ENCODE peak calls at places on chromosome 18, in seven cellular contexts. One of them, this sample, is unnamed.

GRCh38 chr18:47775961-47776360 is 154.5 kb downstream of the SMAD2 start:
- DNase-seq in EL: peak; percentile 38
- DNase-seq in stimulated activated CD8-positive, alpha-beta memory T cell treated with anti-CD3 and anti-CD28 coated beads, Interleukin-12 subunit alpha, Interleukin-12 subunit beta, amount 100 ng/mL, for 4 hours: no peak
- DNase-seq in kidney tubule cell: no peak
- DNase-seq in naive thymus-derived CD4-positive, alpha-beta T cell: no peak
- DNase-seq in HEK293T: no peak
- DNase-seq in adrenal gland: no peak
- DNase-seq in this sample: no peak

GRCh38 chr18:59874166-59874565 is 25.6 kb upstream of the PMAIP1 start:
- DNase-seq in naive thymus-derived CD4-positive, alpha-beta T cell: no peak
- DNase-seq in EL: peak; percentile 93
- DNase-seq in HEK293T: no peak
- DNase-seq in stimulated activated CD8-positive, alpha-beta memory T cell treated with anti-CD3 and anti-CD28 coated beads, Interleukin-12 subunit alpha, Interleukin-12 subunit beta, amount 100 ng/mL, for 4 hours: no peak
- DNase-seq in adrenal gland: no peak
- DNase-seq in kidney tubule cell: peak; percentile 87
- DNase-seq in this sample: no peak

GRCh38 chr18:49031511-49032188 is 80.9 kb upstream of the SMAD7 start:
- DNase-seq in kidney tubule cell: no peak
- DNase-seq in adrenal gland: no peak
- DNase-seq in stimulated activated CD8-positive, alpha-beta memory T cell treated with anti-CD3 and anti-CD28 coated beads, Interleukin-12 subunit alpha, Interleukin-12 subunit beta, amount 100 ng/mL, for 4 hours: peak; percentile 15
- DNase-seq in EL: no peak
- DNase-seq in naive thymus-derived CD4-positive, alpha-beta T cell: peak; percentile 43
- DNase-seq in HEK293T: no peak
- DNase-seq in this sample: no peak

GRCh38 chr18:5424903-5425302 is 118.9 kb downstream of the EPB41L3 start:
- DNase-seq in HEK293T: peak; percentile 8
- DNase-seq in EL: no peak
- DNase-seq in stimulated activated CD8-positive, alpha-beta memory T cell treated with anti-CD3 and anti-CD28 coated beads, Interleukin-12 subunit alpha, Interleukin-12 subunit beta, amount 100 ng/mL, for 4 hours: no peak
- DNase-seq in kidney tubule cell: peak; percentile 47
- DNase-seq in naive thymus-derived CD4-positive, alpha-beta T cell: peak; percentile 38
- DNase-seq in adrenal gland: no peak
- DNase-seq in this sample: no peak

GRCh38 chr18:47260138-47260923 is 8.9 kb upstream of the SKOR2 start:
- DNase-seq in naive thymus-derived CD4-positive, alpha-beta T cell: no peak
- DNase-seq in adrenal gland: peak; percentile 57
- DNase-seq in EL: peak; percentile 26
- DNase-seq in kidney tubule cell: peak; percentile 62
- DNase-seq in HEK293T: peak; percentile 60
- DNase-seq in stimulated activated CD8-positive, alpha-beta memory T cell treated with anti-CD3 and anti-CD28 coated beads, Interleukin-12 subunit alpha, Interleukin-12 subunit beta, amount 100 ng/mL, for 4 hours: no peak
- DNase-seq in this sample: peak; percentile 78

GRCh38 chr18:13725566-13726227 is 661 bp downstream of the FAM210A start:
- DNase-seq in stimulated activated CD8-positive, alpha-beta memory T cell treated with anti-CD3 and anti-CD28 coated beads, Interleukin-12 subunit alpha, Interleukin-12 subunit beta, amount 100 ng/mL, for 4 hours: no peak
- DNase-seq in kidney tubule cell: peak; percentile 17
- DNase-seq in EL: no peak
- DNase-seq in adrenal gland: no peak
- DNase-seq in HEK293T: no peak
- DNase-seq in naive thymus-derived CD4-positive, alpha-beta T cell: peak; percentile 5
- DNase-seq in this sample: no peak

GRCh38 chr18:44526705-44527415 is 153.8 kb upstream of the SETBP1 start:
- DNase-seq in adrenal gland: no peak
- DNase-seq in kidney tubule cell: no peak
- DNase-seq in naive thymus-derived CD4-positive, alpha-beta T cell: no peak
- DNase-seq in EL: no peak
- DNase-seq in HEK293T: no peak
- DNase-seq in stimulated activated CD8-positive, alpha-beta memory T cell treated with anti-CD3 and anti-CD28 coated beads, Interleukin-12 subunit alpha, Interleukin-12 subunit beta, amount 100 ng/mL, for 4 hours: no peak
- DNase-seq in this sample: no peak

GRCh38 chr18:62625019-62625418 is 90.3 kb upstream of the PHLPP1 start:
- DNase-seq in HEK293T: no peak
- DNase-seq in stimulated activated CD8-positive, alpha-beta memory T cell treated with anti-CD3 and anti-CD28 coated beads, Interleukin-12 subunit alpha, Interleukin-12 subunit beta, amount 100 ng/mL, for 4 hours: no peak
- DNase-seq in naive thymus-derived CD4-positive, alpha-beta T cell: no peak
- DNase-seq in adrenal gland: no peak
- DNase-seq in EL: no peak
- DNase-seq in kidney tubule cell: no peak
- DNase-seq in this sample: no peak

GRCh38 chr18:66222174-66222573 is 381.7 kb downstream of the CDH19 start:
- DNase-seq in HEK293T: no peak
- DNase-seq in kidney tubule cell: no peak
- DNase-seq in naive thymus-derived CD4-positive, alpha-beta T cell: no peak
- DNase-seq in stimulated activated CD8-positive, alpha-beta memory T cell treated with anti-CD3 and anti-CD28 coated beads, Interleukin-12 subunit alpha, Interleukin-12 subunit beta, amount 100 ng/mL, for 4 hours: no peak
- DNase-seq in EL: no peak
- DNase-seq in adrenal gland: no peak
- DNase-seq in this sample: no peak

GRCh38 chr18:53909668-53910067 is 314.8 kb downstream of the MBD2 start:
- DNase-seq in stimulated activated CD8-positive, alpha-beta memory T cell treated with anti-CD3 and anti-CD28 coated beads, Interleukin-12 subunit alpha, Interleukin-12 subunit beta, amount 100 ng/mL, for 4 hours: no peak
- DNase-seq in adrenal gland: peak; percentile 8
- DNase-seq in naive thymus-derived CD4-positive, alpha-beta T cell: no peak
- DNase-seq in HEK293T: peak; percentile 18
- DNase-seq in EL: peak; percentile 9
- DNase-seq in kidney tubule cell: peak; percentile 19
- DNase-seq in this sample: no peak

GRCh38 chr18:46424898-46425297 is 232.1 kb downstream of the LOXHD1 start:
- DNase-seq in stimulated activated CD8-positive, alpha-beta memory T cell treated with anti-CD3 and anti-CD28 coated beads, Interleukin-12 subunit alpha, Interleukin-12 subunit beta, amount 100 ng/mL, for 4 hours: no peak
- DNase-seq in naive thymus-derived CD4-positive, alpha-beta T cell: no peak
- DNase-seq in adrenal gland: no peak
- DNase-seq in HEK293T: no peak
- DNase-seq in EL: no peak
- DNase-seq in kidney tubule cell: peak; percentile 6
- DNase-seq in this sample: no peak

GRCh38 chr18:10032331-10032979 is 118.6 kb downstream of the VAPA start:
- DNase-seq in kidney tubule cell: no peak
- DNase-seq in stimulated activated CD8-positive, alpha-beta memory T cell treated with anti-CD3 and anti-CD28 coated beads, Interleukin-12 subunit alpha, Interleukin-12 subunit beta, amount 100 ng/mL, for 4 hours: peak; percentile 28
- DNase-seq in naive thymus-derived CD4-positive, alpha-beta T cell: no peak
- DNase-seq in EL: no peak
- DNase-seq in HEK293T: no peak
- DNase-seq in adrenal gland: peak; percentile 32
- DNase-seq in this sample: no peak

GRCh38 chr18:55018602-55019001 is 59.3 kb upstream of the CCDC68 start:
- DNase-seq in stimulated activated CD8-positive, alpha-beta memory T cell treated with anti-CD3 and anti-CD28 coated beads, Interleukin-12 subunit alpha, Interleukin-12 subunit beta, amount 100 ng/mL, for 4 hours: no peak
- DNase-seq in HEK293T: no peak
- DNase-seq in adrenal gland: no peak
- DNase-seq in kidney tubule cell: peak; percentile 74
- DNase-seq in naive thymus-derived CD4-positive, alpha-beta T cell: no peak
- DNase-seq in EL: peak; percentile 86
- DNase-seq in this sample: no peak

GRCh38 chr18:34003687-34004086 is 221.0 kb downstream of the NOL4 start:
- DNase-seq in kidney tubule cell: no peak
- DNase-seq in adrenal gland: no peak
- DNase-seq in HEK293T: no peak
- DNase-seq in stimulated activated CD8-positive, alpha-beta memory T cell treated with anti-CD3 and anti-CD28 coated beads, Interleukin-12 subunit alpha, Interleukin-12 subunit beta, amount 100 ng/mL, for 4 hours: no peak
- DNase-seq in naive thymus-derived CD4-positive, alpha-beta T cell: no peak
- DNase-seq in EL: no peak
- DNase-seq in this sample: no peak

This sample was measured in neural crest cell.